ENCODE peak calls at places on chromosomes 13 and 19, in eight cellular contexts. Y is ascending aorta, B is neural progenitor cell, E is psoas muscle, M is esophagus muscularis mucosa, P is upper lobe of left lung, G is sigmoid colon, K is heart left ventricle. X is an unnamed sample. For H3K9me3 and H3K4me1, the result is how much of the 10 kb centered on the place peaks cover.

GRCh38 chr13:27034678-27035111 is 136.9 kb downstream of the USP12 start:
- DNase-seq in Y (no peak), B (peak), E (no peak), M (no peak), P (no peak), G (no peak), K (no peak), X (no peak)

GRCh38 chr13:112132142-112132541 is 65.2 kb downstream of the SOX1 start:
- DNase-seq in Y (no peak), B (no peak), E (no peak), M (no peak), P (no peak), G (no peak), K (no peak), X (no peak)

GRCh38 chr13:28579334-28579733 is 79.6 kb upstream of the POMP start:
- DNase-seq in Y (no peak), B (peak), E (no peak), M (no peak), P (no peak), G (no peak), K (no peak), X (no peak)

GRCh38 chr13:95275322-95276118 is 25.7 kb downstream of the ABCC4 start:
- DNase-seq in Y (no peak), B (no peak), E (no peak), M (no peak), P (no peak), G (no peak), K (no peak), X (no peak)

GRCh38 chr19:14672043-14672872 is 2.4 kb downstream of the ADGRE3 start:
- DNase-seq in Y (no peak), B (no peak), E (no peak), M (no peak), P (peak), G (no peak), K (no peak), X (no peak)

GRCh38 chr19:57363734-57364181 is 407 bp downstream of the TRAPPC2B start:
- DNase-seq in Y (no peak), B (no peak), E (peak), M (no peak), P (no peak), G (no peak), K (no peak), X (no peak)

GRCh38 chr13:49620170-49620621 is 8.1 kb upstream of the ARL11 start:
- DNase-seq in Y (no peak), B (no peak), E (no peak), M (no peak), P (no peak), G (no peak), K (no peak), X (no peak)

GRCh38 chr13:51275101-51275500 is 52.9 kb downstream of the FAM124A start:
- DNase-seq in Y (no peak), B (no peak), E (no peak), M (no peak), P (no peak), G (peak), K (no peak), X (no peak)

GRCh38 chr13:50006426-50007135 is 8.7 kb upstream of the KCNRG start:
- DNase-seq in Y (no peak), B (no peak), E (no peak), M (no peak), P (no peak), G (no peak), K (no peak), X (no peak)

GRCh38 chr19:2739602-2740313 is at the start of gene SLC39A3:
- DNase-seq in Y (peak), B (peak), E (peak), M (peak), P (peak), G (peak), K (peak), X (peak)
- TF ChIP-seq CTCF in Y (peak), B (no peak), E (no peak), M (peak), P (peak), G (no peak), K (peak), X (no peak)

GRCh38 chr19:51063664-51064063 is 1.2 kb downstream of the KLK13 start:
- DNase-seq in Y (no peak), B (no peak), E (no peak), M (no peak), P (no peak), G (no peak), K (no peak), X (no peak)
- H3K9me3 ChIP-seq in Y (under half), B (under half), E (under half), M (under half), P (under half), G (under half), K (under half), X (under half)

GRCh38 chr19:16259385-16260159 is 61.9 kb downstream of the AP1M1 start:
- DNase-seq in Y (no peak), B (no peak), E (peak), M (no peak), P (no peak), G (no peak), K (peak), X (no peak)

GRCh38 chr19:16260160-16260793 is 62.6 kb downstream of the AP1M1 start:
- DNase-seq in Y (no peak), B (no peak), E (peak), M (no peak), P (no peak), G (no peak), K (peak), X (no peak)

GRCh38 chr19:16260794-16261161 is 63.1 kb downstream of the AP1M1 start:
- DNase-seq in Y (no peak), B (no peak), E (peak), M (no peak), P (no peak), G (no peak), K (peak), X (no peak)

GRCh38 chr19:16257509-16258002 is 59.8 kb downstream of the AP1M1 start:
- DNase-seq in Y (no peak), B (no peak), E (no peak), M (no peak), P (no peak), G (no peak), K (peak), X (no peak)

GRCh38 chr19:16258440-16258903 is 60.8 kb downstream of the AP1M1 start:
- DNase-seq in Y (peak), B (no peak), E (peak), M (peak), P (peak), G (peak), K (peak), X (no peak)
- H3K4me1 ChIP-seq in Y (under half), B (under half), E (under half), M (under half), P (under half), G (under half), K (under half), X (under half)

GRCh38 chr13:42812311-42812710 is 30.9 kb downstream of the FAM216B start:
- DNase-seq in Y (no peak), B (no peak), E (no peak), M (no peak), P (no peak), G (no peak), K (no peak), X (no peak)

GRCh38 chr13:42807236-42807635 is 25.9 kb downstream of the FAM216B start:
- DNase-seq in Y (no peak), B (no peak), E (no peak), M (no peak), P (no peak), G (no peak), K (no peak), X (no peak)

GRCh38 chr13:42804244-42804868 is 23.0 kb downstream of the FAM216B start:
- DNase-seq in Y (no peak), B (no peak), E (no peak), M (no peak), P (no peak), G (no peak), K (no peak), X (no peak)

GRCh38 chr13:42807866-42808265 is 26.5 kb downstream of the FAM216B start:
- DNase-seq in Y (no peak), B (no peak), E (no peak), M (no peak), P (no peak), G (no peak), K (no peak), X (no peak)

GRCh38 chr13:42808572-42808971 is 27.2 kb downstream of the FAM216B start:
- DNase-seq in Y (no peak), B (no peak), E (no peak), M (no peak), P (no peak), G (no peak), K (no peak), X (no peak)
- TF ChIP-seq CTCF in Y (no peak), B (no peak), E (no peak), M (no peak), P (no peak), G (no peak), K (no peak), X (no peak)

GRCh38 chr19:1076951-1077350 is 10.0 kb downstream of the ARHGAP45 start:
- DNase-seq in Y (peak), B (no peak), E (peak), M (no peak), P (peak), G (no peak), K (peak), X (peak)
- H3K9me3 ChIP-seq in Y (under half), B (under half), E (under half), M (under half), P (under half), G (under half), K (under half), X (under half)

DNA sequence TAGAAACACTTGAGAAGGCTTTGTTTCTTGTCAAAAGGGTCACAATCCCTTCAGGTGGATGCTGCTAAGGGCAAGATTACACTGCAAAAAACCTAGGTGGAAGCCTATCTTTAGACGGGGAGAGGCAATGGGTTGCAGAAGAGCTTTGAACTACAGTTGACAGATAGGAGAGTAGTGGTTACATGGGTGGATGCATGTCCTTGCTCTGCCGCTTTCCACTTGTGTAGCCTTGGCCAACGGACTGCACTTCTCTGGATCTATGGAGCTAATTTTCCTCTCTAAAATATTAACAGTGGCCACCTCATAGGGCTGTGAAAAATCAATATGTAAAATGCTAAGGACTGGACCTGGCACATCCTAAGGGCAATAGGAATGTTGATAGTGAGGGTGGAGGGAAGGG is 985 bp downstream of the BCKDHA start:
- DNase-seq in Y (no peak), B (no peak), E (no peak), M (no peak), P (no peak), G (no peak), K (no peak), X (no peak)
- H3K4me1 ChIP-seq in Y (under half), B (under half), E (under half), M (under half), P (under half), G (under half), K (under half), X (under half)

GRCh38 chr19:32630338-32630737 is 44.6 kb downstream of the ANKRD27 start:
- DNase-seq in Y (no peak), B (no peak), E (no peak), M (no peak), P (no peak), G (no peak), K (no peak), X (no peak)
- TF ChIP-seq CTCF in Y (no peak), B (no peak), E (no peak), M (no peak), P (no peak), G (no peak), K (no peak), X (no peak)

DNA sequence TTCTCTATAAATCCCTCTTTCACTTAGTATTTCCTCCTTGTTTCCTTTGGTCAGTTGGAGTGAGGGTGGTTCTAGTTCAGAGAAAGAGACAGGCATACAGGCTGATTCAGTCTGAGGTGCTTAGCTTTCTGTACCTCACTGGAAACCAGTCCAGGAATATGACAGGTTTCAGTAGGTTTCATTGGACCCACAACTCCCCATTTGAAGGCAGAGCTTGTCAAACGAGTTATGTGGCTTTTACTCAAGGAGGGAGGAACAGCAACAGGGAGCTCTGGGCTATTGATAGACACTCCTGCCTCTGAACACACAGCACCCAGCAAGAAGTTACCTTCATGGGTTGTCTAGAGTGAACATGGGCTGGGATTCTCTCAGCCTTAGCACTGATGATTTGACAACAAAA is 14.5 kb downstream of the ACTN4 start:
- DNase-seq in Y (no peak), B (no peak), E (no peak), M (no peak), P (peak), G (no peak), K (no peak), X (no peak)
- H3K9me3 ChIP-seq in Y (under half), B (under half), E (under half), M (under half), P (under half), G (under half), K (under half), X (under half)

DNA sequence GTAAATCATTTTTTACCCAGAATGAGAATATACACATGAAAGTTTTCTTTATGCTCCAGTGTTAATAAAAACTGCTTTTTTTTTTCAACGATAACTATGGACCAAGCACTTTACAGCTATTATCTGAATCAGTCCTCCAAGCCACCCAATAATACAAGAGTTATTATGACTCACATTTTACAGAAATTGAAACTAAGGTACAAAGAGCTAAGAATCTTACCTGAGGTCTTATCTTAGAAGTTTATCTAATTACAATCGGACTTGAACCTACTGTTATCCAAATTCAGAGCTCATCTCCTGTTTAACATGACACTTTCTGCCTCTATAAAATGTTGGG is 6.6 kb upstream of the FOXO1 start:
- DNase-seq in Y (no peak), B (no peak), E (no peak), M (no peak), P (no peak), G (no peak), K (no peak), X (no peak)
- H3K4me1 ChIP-seq in Y (under half), B (under half), E (under half), M (under half), P (under half), G (under half), K (under half), X (under half)